ENCODE peak calls at places on chromosomes 11 and 22, in eight cellular contexts. One of them, this sample, is unnamed.

GRCh38 chr22:46087816-46088277 is 62.5 kb upstream of the PPARA start:
- DNase-seq in non-pigmented ciliary epithelial cell: no peak
- DNase-seq in kidney tubule cell: peak; percentile 79
- DNase-seq in RKO: no peak
- DNase-seq in mucosa of descending colon: peak; percentile 84
- DNase-seq in substantia nigra: peak; percentile 97
- DNase-seq in NCI-H1092 treated with DMSO at 0.1 percent for 48 hours: no peak
- DNase-seq in NCI-H2029: peak; percentile 64
- DNase-seq in this sample: no peak

GRCh38 chr11:57798905-57799559 is 37.4 kb downstream of the CTNND1 start:
- DNase-seq in non-pigmented ciliary epithelial cell: no peak
- DNase-seq in kidney tubule cell: peak; percentile 96
- DNase-seq in RKO: no peak
- DNase-seq in mucosa of descending colon: peak; percentile 67
- DNase-seq in substantia nigra: no peak
- DNase-seq in NCI-H1092 treated with DMSO at 0.1 percent for 48 hours: no peak
- DNase-seq in NCI-H2029: peak; percentile 38
- DNase-seq in this sample: no peak

GRCh38 chr22:49960967-49961600 is 512 bp downstream of the PIM3 start:
- DNase-seq in non-pigmented ciliary epithelial cell: no peak
- DNase-seq in kidney tubule cell: peak; percentile 63
- DNase-seq in RKO: peak; percentile 37
- DNase-seq in mucosa of descending colon: peak; percentile 77
- DNase-seq in substantia nigra: no peak
- DNase-seq in NCI-H1092 treated with DMSO at 0.1 percent for 48 hours: no peak
- DNase-seq in NCI-H2029: no peak
- DNase-seq in this sample: no peak

GRCh38 chr11:697811-698311 is 2.2 kb downstream of the TMEM80 start:
- DNase-seq in non-pigmented ciliary epithelial cell: no peak
- DNase-seq in kidney tubule cell: peak; percentile 84
- DNase-seq in RKO: no peak
- DNase-seq in mucosa of descending colon: no peak
- DNase-seq in substantia nigra: no peak
- DNase-seq in NCI-H1092 treated with DMSO at 0.1 percent for 48 hours: no peak
- DNase-seq in NCI-H2029: no peak
- DNase-seq in this sample: no peak

GRCh38 chr11:35235944-35236666 is 97.1 kb downstream of the CD44 start:
- DNase-seq in non-pigmented ciliary epithelial cell: no peak
- DNase-seq in kidney tubule cell: peak; percentile 94
- DNase-seq in RKO: no peak
- DNase-seq in mucosa of descending colon: peak; percentile 51
- DNase-seq in substantia nigra: no peak
- DNase-seq in NCI-H1092 treated with DMSO at 0.1 percent for 48 hours: no peak
- DNase-seq in NCI-H2029: peak; percentile 39
- DNase-seq in this sample: peak; percentile 25

GRCh38 chr11:34053161-34053686 is 1.7 kb downstream of the CAPRIN1 start:
- DNase-seq in non-pigmented ciliary epithelial cell: no peak
- DNase-seq in kidney tubule cell: peak; percentile 79
- DNase-seq in RKO: peak; percentile 81
- DNase-seq in mucosa of descending colon: peak; percentile 81
- DNase-seq in substantia nigra: peak; percentile 51
- DNase-seq in NCI-H1092 treated with DMSO at 0.1 percent for 48 hours: peak; percentile 61
- DNase-seq in NCI-H2029: peak; percentile 38
- DNase-seq in this sample: peak; percentile 69

GRCh38 chr11:100849009-100849913 is 162.2 kb downstream of the ARHGAP42 start:
- DNase-seq in non-pigmented ciliary epithelial cell: no peak
- DNase-seq in kidney tubule cell: no peak
- DNase-seq in RKO: no peak
- DNase-seq in mucosa of descending colon: no peak
- DNase-seq in substantia nigra: no peak
- DNase-seq in NCI-H1092 treated with DMSO at 0.1 percent for 48 hours: no peak
- DNase-seq in NCI-H2029: no peak
- DNase-seq in this sample: no peak

GRCh38 chr11:2699185-2699530 is 636 bp downstream of the KCNQ1OT1 start:
- DNase-seq in non-pigmented ciliary epithelial cell: no peak
- DNase-seq in kidney tubule cell: peak; percentile 28
- DNase-seq in RKO: peak; percentile 30
- DNase-seq in mucosa of descending colon: peak; percentile 44
- DNase-seq in substantia nigra: no peak
- DNase-seq in NCI-H1092 treated with DMSO at 0.1 percent for 48 hours: no peak
- DNase-seq in NCI-H2029: no peak
- DNase-seq in this sample: no peak

GRCh38 chr11:21814169-21814568 is 378.7 kb upstream of the ANO5 start:
- DNase-seq in non-pigmented ciliary epithelial cell: peak; percentile 51
- DNase-seq in kidney tubule cell: peak; percentile 37
- DNase-seq in RKO: peak; percentile 26
- DNase-seq in mucosa of descending colon: no peak
- DNase-seq in substantia nigra: no peak
- DNase-seq in NCI-H1092 treated with DMSO at 0.1 percent for 48 hours: no peak
- DNase-seq in NCI-H2029: peak; percentile 58
- DNase-seq in this sample: no peak

GRCh38 chr22:24376606-24377005 is 50.8 kb upstream of the ADORA2A start:
- DNase-seq in non-pigmented ciliary epithelial cell: no peak
- DNase-seq in kidney tubule cell: no peak
- DNase-seq in RKO: no peak
- DNase-seq in mucosa of descending colon: no peak
- DNase-seq in substantia nigra: no peak
- DNase-seq in NCI-H1092 treated with DMSO at 0.1 percent for 48 hours: no peak
- DNase-seq in NCI-H2029: no peak
- DNase-seq in this sample: no peak

GRCh38 chr11:88175004-88175706 is at the start of gene RAB38:
- DNase-seq in non-pigmented ciliary epithelial cell: no peak
- DNase-seq in kidney tubule cell: peak; percentile 77
- DNase-seq in RKO: peak; percentile 86
- DNase-seq in mucosa of descending colon: peak; percentile 74
- DNase-seq in substantia nigra: no peak
- DNase-seq in NCI-H1092 treated with DMSO at 0.1 percent for 48 hours: no peak
- DNase-seq in NCI-H2029: peak; percentile 27
- DNase-seq in this sample: peak; percentile 1

GRCh38 chr11:123251656-123252344 is 56.8 kb upstream of the CLMP start:
- DNase-seq in non-pigmented ciliary epithelial cell: no peak
- DNase-seq in kidney tubule cell: no peak
- DNase-seq in RKO: no peak
- DNase-seq in mucosa of descending colon: peak; percentile 43
- DNase-seq in substantia nigra: no peak
- DNase-seq in NCI-H1092 treated with DMSO at 0.1 percent for 48 hours: no peak
- DNase-seq in NCI-H2029: no peak
- DNase-seq in this sample: no peak

GRCh38 chr11:129143335-129143734 is 48.8 kb downstream of the ARHGAP32 start:
- DNase-seq in non-pigmented ciliary epithelial cell: peak; percentile 98
- DNase-seq in kidney tubule cell: peak; percentile 98
- DNase-seq in RKO: peak; percentile 99
- DNase-seq in mucosa of descending colon: peak; percentile 56
- DNase-seq in substantia nigra: peak; percentile 45
- DNase-seq in NCI-H1092 treated with DMSO at 0.1 percent for 48 hours: no peak
- DNase-seq in NCI-H2029: no peak
- DNase-seq in this sample: no peak

GRCh38 chr22:42294034-42294985 is 23.9 kb upstream of the TCF20 start:
- DNase-seq in non-pigmented ciliary epithelial cell: no peak
- DNase-seq in kidney tubule cell: peak; percentile 55
- DNase-seq in RKO: peak; percentile 15
- DNase-seq in mucosa of descending colon: peak; percentile 83
- DNase-seq in substantia nigra: no peak
- DNase-seq in NCI-H1092 treated with DMSO at 0.1 percent for 48 hours: peak; percentile 37
- DNase-seq in NCI-H2029: no peak
- DNase-seq in this sample: no peak

GRCh38 chr11:1207451-1208360 is 15.2 kb upstream of the MUC5B start:
- DNase-seq in non-pigmented ciliary epithelial cell: no peak
- DNase-seq in kidney tubule cell: no peak
- DNase-seq in RKO: no peak
- DNase-seq in mucosa of descending colon: peak; percentile 18
- DNase-seq in substantia nigra: no peak
- DNase-seq in NCI-H1092 treated with DMSO at 0.1 percent for 48 hours: no peak
- DNase-seq in NCI-H2029: no peak
- DNase-seq in this sample: no peak

GRCh38 chr11:35909866-35910265 is 34.0 kb upstream of the LDLRAD3 start:
- DNase-seq in non-pigmented ciliary epithelial cell: no peak
- DNase-seq in kidney tubule cell: no peak
- DNase-seq in RKO: no peak
- DNase-seq in mucosa of descending colon: no peak
- DNase-seq in substantia nigra: no peak
- DNase-seq in NCI-H1092 treated with DMSO at 0.1 percent for 48 hours: no peak
- DNase-seq in NCI-H2029: no peak
- DNase-seq in this sample: no peak

GRCh38 chr22:43183496-43184263 is 3.3 kb downstream of the TTLL12 start:
- DNase-seq in non-pigmented ciliary epithelial cell: peak; percentile 48
- DNase-seq in kidney tubule cell: peak; percentile 53
- DNase-seq in RKO: no peak
- DNase-seq in mucosa of descending colon: no peak
- DNase-seq in substantia nigra: no peak
- DNase-seq in NCI-H1092 treated with DMSO at 0.1 percent for 48 hours: no peak
- DNase-seq in NCI-H2029: no peak
- DNase-seq in this sample: no peak

GRCh38 chr22:31040542-31041398 is 40.3 kb upstream of the SMTN start:
- DNase-seq in non-pigmented ciliary epithelial cell: no peak
- DNase-seq in kidney tubule cell: no peak
- DNase-seq in RKO: no peak
- DNase-seq in mucosa of descending colon: no peak
- DNase-seq in substantia nigra: no peak
- DNase-seq in NCI-H1092 treated with DMSO at 0.1 percent for 48 hours: no peak
- DNase-seq in NCI-H2029: no peak
- DNase-seq in this sample: no peak

GRCh38 chr11:100629671-100630070 is 57.4 kb upstream of the ARHGAP42 start:
- DNase-seq in non-pigmented ciliary epithelial cell: no peak
- DNase-seq in kidney tubule cell: peak; percentile 41
- DNase-seq in RKO: peak; percentile 39
- DNase-seq in mucosa of descending colon: no peak
- DNase-seq in substantia nigra: no peak
- DNase-seq in NCI-H1092 treated with DMSO at 0.1 percent for 48 hours: no peak
- DNase-seq in NCI-H2029: no peak
- DNase-seq in this sample: no peak

GRCh38 chr22:22248878-22249277 is 4.3 kb downstream of the VPREB1 start:
- DNase-seq in non-pigmented ciliary epithelial cell: no peak
- DNase-seq in kidney tubule cell: no peak
- DNase-seq in RKO: no peak
- DNase-seq in mucosa of descending colon: no peak
- DNase-seq in substantia nigra: no peak
- DNase-seq in NCI-H1092 treated with DMSO at 0.1 percent for 48 hours: peak; percentile 8
- DNase-seq in NCI-H2029: no peak
- DNase-seq in this sample: no peak

GRCh38 chr11:2715716-2716350 is 16.0 kb upstream of the KCNQ1OT1 start:
- DNase-seq in non-pigmented ciliary epithelial cell: no peak
- DNase-seq in kidney tubule cell: no peak
- DNase-seq in RKO: no peak
- DNase-seq in mucosa of descending colon: no peak
- DNase-seq in substantia nigra: no peak
- DNase-seq in NCI-H1092 treated with DMSO at 0.1 percent for 48 hours: no peak
- DNase-seq in NCI-H2029: no peak
- DNase-seq in this sample: no peak

GRCh38 chr22:19810381-19811141 is 44.1 kb downstream of the GNB1L start:
- DNase-seq in non-pigmented ciliary epithelial cell: peak; percentile 31
- DNase-seq in kidney tubule cell: no peak
- DNase-seq in RKO: no peak
- DNase-seq in mucosa of descending colon: no peak
- DNase-seq in substantia nigra: no peak
- DNase-seq in NCI-H1092 treated with DMSO at 0.1 percent for 48 hours: no peak
- DNase-seq in NCI-H2029: no peak
- DNase-seq in this sample: no peak